ENCODE peak calls at places on chromosomes 2 and 18, in six cellular contexts. O is putamen, B is NCI-H345, K is NCI-H1048, F is AG04450, Q is amygdala. U is an unnamed sample.

GRCh38 chr2:176432439-176432838 is 163.2 kb downstream of the MTX2 start:
- DNase-seq in K (no peak), Q (no peak), B (no peak), O (no peak), F (no peak), U (no peak)

GRCh38 chr2:53755022-53755630 is 12.5 kb upstream of the CHAC2 start:
- DNase-seq in F (no peak), B (no peak), Q (no peak), K (no peak), O (no peak), U (no peak)

GRCh38 chr2:216777637-216778273 is 82.1 kb downstream of the TNP1 start:
- DNase-seq in B (peak; percentile 85), K (peak; percentile 8), O (no peak), F (no peak), Q (no peak), U (peak; percentile 63)

GRCh38 chr2:215767625-215768024 is 245.7 kb downstream of the MREG start:
- DNase-seq in K (no peak), O (no peak), F (no peak), B (no peak), Q (no peak), U (no peak)

GRCh38 chr2:227043981-227044380 is 120.0 kb downstream of the COL4A4 start:
- DNase-seq in F (no peak), Q (no peak), B (no peak), O (no peak), K (no peak), U (no peak)

GRCh38 chr2:229202646-229203045 is 68.4 kb downstream of the PID1 start:
- DNase-seq in Q (no peak), K (no peak), F (no peak), B (no peak), O (no peak), U (no peak)

GRCh38 chr2:10654069-10654468 is 35.7 kb downstream of the NOL10 start:
- DNase-seq in O (peak; percentile 72), B (no peak), F (no peak), Q (no peak), K (no peak), U (no peak)

GRCh38 chr18:57786038-57786437 is 17.1 kb downstream of the ATP8B1 start:
- DNase-seq in O (no peak), K (no peak), B (no peak), F (no peak), Q (no peak), U (no peak)

GRCh38 chr2:28952806-28953190 is 28.3 kb upstream of the TOGARAM2 start:
- DNase-seq in Q (no peak), F (no peak), B (no peak), O (no peak), K (no peak), U (no peak)

GRCh38 chr2:57444731-57445414 is 601.7 kb upstream of the VRK2 start:
- DNase-seq in O (no peak), B (no peak), F (no peak), K (no peak), Q (no peak), U (no peak)

GRCh38 chr18:3451989-3452749 is 2.2 kb downstream of the TGIF1 start:
- DNase-seq in O (no peak), B (no peak), F (no peak), K (no peak), Q (no peak), U (peak; percentile 18)

GRCh38 chr2:85504434-85505261 is 34.3 kb upstream of the MAT2A start:
- DNase-seq in Q (no peak), F (peak; percentile 71), B (no peak), O (no peak), K (no peak), U (no peak)

GRCh38 chr2:169741-170140 is 94.1 kb downstream of the SH3YL1 start:
- DNase-seq in F (no peak), Q (no peak), O (no peak), B (peak; percentile 21), K (no peak), U (no peak)

GRCh38 chr2:18149660-18150246 is 271.3 kb downstream of the KCNS3 start:
- DNase-seq in K (peak; percentile 63), Q (no peak), F (peak; percentile 30), O (peak; percentile 16), B (peak; percentile 66), U (peak; percentile 37)

GRCh38 chr18:35155403-35156117 is 85.3 kb upstream of the ZNF397 start:
- DNase-seq in B (no peak), F (no peak), Q (no peak), O (no peak), K (no peak), U (no peak)

GRCh38 chr2:143907801-143908200 is 612.1 kb downstream of the ZEB2 start:
- DNase-seq in Q (no peak), F (no peak), K (no peak), O (no peak), B (no peak), U (no peak)

GRCh38 chr2:162480067-162480466 is 136.1 kb downstream of the GCA start:
- DNase-seq in O (no peak), Q (no peak), K (no peak), F (no peak), B (no peak), U (no peak)

GRCh38 chr2:134193006-134193405 is 60.9 kb upstream of the MGAT5 start:
- DNase-seq in K (no peak), B (no peak), O (no peak), Q (no peak), F (no peak), U (no peak)